ENCODE peak calls at places on chromosomes 5 and 9, in four cellular contexts. G is sigmoid colon, Q is mammary epithelial cell, K is tibial nerve. H is an unnamed sample.

GRCh38 chr5:175746851-175747250 is 89.0 kb downstream of the HRH2 start:
- DNase-seq in K (no peak), Q (peak; percentile 28), G (no peak), H (no peak)

GRCh38 chr9:124208571-124208970 is 49.2 kb upstream of the NEK6 start:
- DNase-seq in G (peak; percentile 39), Q (no peak), K (no peak), H (no peak)

GRCh38 chr5:133225671-133226152 is 173.9 kb downstream of the HSPA4 start:
- DNase-seq in Q (peak; percentile 48), K (no peak), G (peak; percentile 71), H (no peak)

GRCh38 chr5:136089804-136090203 is 42.8 kb upstream of the SMAD5 start:
- DNase-seq in Q (no peak), G (peak; percentile 68), K (no peak), H (no peak)

GRCh38 chr5:115170128-115170923 is 618 bp upstream of the TRIM36 start:
- DNase-seq in Q (no peak), K (no peak), G (no peak), H (no peak)

GRCh38 chr9:114504341-114505186 is 709 bp downstream of the WHRN start:
- DNase-seq in Q (peak; percentile 31), G (peak; percentile 80), K (peak; percentile 5), H (no peak)

GRCh38 chr9:137550958-137551655 is 572 bp upstream of the MRPL41 start:
- DNase-seq in Q (peak; percentile 52), G (no peak), K (no peak), H (no peak)

GRCh38 chr5:160230686-160231527 is 1.6 kb downstream of the FABP6 start:
- DNase-seq in K (no peak), G (no peak), Q (peak; percentile 74), H (peak; percentile 70)

GRCh38 chr5:55564716-55565115 is 30.0 kb upstream of the PLPP1 start:
- DNase-seq in G (no peak), K (no peak), Q (peak; percentile 71), H (peak; percentile 71)

GRCh38 chr9:75624984-75625383 is 265.5 kb upstream of the PCSK5 start:
- DNase-seq in K (no peak), G (no peak), Q (no peak), H (no peak)

GRCh38 chr9:75623462-75623861 is 267.0 kb upstream of the PCSK5 start:
- DNase-seq in K (no peak), Q (no peak), G (no peak), H (no peak)

GRCh38 chr9:75633658-75634057 is 256.8 kb upstream of the PCSK5 start:
- DNase-seq in Q (no peak), K (no peak), G (no peak), H (no peak)

GRCh38 chr9:75626860-75627259 is 263.6 kb upstream of the PCSK5 start:
- DNase-seq in Q (no peak), K (no peak), G (no peak), H (no peak)

GRCh38 chr9:75628952-75629351 is 261.5 kb upstream of the PCSK5 start:
- DNase-seq in K (no peak), G (no peak), Q (no peak), H (no peak)
- H3K27ac ChIP-seq in K (no peak overlapping the region), G (no peak overlapping the region), Q (no peak overlapping the region), H (no peak overlapping the region)

DNA sequence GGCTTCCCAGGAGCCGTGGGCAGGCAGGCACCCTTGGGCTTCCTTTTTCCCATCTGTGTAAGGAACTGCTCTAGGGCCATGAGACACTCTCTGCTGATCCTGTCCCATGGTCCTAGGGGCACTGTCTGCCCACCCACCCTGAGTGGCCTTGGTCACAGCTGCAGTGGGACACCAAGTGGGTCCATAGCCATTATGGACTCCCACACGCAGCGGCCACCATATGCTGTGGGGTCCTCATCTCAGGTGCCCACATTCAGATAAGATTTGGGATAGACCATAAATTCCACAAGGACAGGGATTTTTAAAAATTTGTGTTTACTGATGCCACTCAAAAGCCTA is 180.8 kb downstream of the AUH start:
- DNase-seq in G (no peak), Q (no peak), K (no peak), H (no peak)
- H3K27ac ChIP-seq in G (no peak overlapping the region), Q (no peak overlapping the region), K (no peak overlapping the region), H (no peak overlapping the region)

DNA sequence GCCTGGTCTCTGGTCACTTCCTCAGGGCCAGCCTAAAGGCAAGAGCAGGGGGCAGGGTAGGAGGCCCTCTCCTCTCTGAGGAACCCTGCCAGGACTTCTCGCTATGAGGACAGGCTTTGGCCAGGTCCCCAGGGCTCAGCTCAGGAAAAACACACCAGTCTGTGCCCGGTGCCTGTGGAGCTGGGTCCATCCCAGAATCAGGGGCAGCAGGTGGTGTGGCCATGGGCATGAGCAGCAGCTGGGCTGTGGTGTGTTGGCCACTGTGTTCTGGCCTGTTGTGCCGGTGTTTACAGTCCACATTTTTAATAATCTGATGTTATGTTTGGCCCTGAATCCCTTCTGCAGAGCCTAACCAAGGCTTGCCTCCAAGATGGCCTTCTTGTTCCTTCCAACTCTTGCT is 77.0 kb downstream of the FGF18 start:
- DNase-seq in K (no peak), G (no peak), Q (no peak), H (no peak)
- H3K27ac ChIP-seq in K (no peak overlapping the region), G (no peak overlapping the region), Q (no peak overlapping the region), H (no peak overlapping the region)

GRCh38 chr5:90654235-90654634 is 95.6 kb downstream of the ADGRV1 start:
- DNase-seq in G (no peak), K (no peak), Q (no peak), H (no peak)
- H3K27ac ChIP-seq in G (no peak overlapping the region), K (no peak overlapping the region), Q (no peak overlapping the region), H (no peak overlapping the region)

DNA sequence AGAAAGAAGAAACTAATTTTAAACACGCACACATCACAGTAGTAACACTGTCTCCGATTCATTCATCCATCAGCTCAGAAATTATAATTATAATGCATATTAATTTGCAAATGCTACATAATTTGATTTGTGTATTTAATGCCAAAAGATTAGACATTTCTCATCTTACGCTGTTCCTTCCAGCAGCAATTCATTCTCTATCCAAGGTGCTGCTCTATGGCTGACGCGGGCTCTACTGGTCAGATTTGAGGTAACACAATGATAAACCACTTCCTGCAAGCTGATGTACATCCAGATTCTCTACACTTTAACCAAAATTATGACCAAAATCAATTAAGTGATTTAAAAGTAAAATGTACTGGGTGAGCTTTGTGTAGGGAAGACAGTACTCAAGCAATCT is 77.9 kb upstream of the ICE1 start:
- DNase-seq in K (no peak), G (no peak), Q (no peak), H (no peak)
- H3K27ac ChIP-seq in K (no peak overlapping the region), G (no peak overlapping the region), Q (no peak overlapping the region), H (no peak overlapping the region)

GRCh38 chr5:173823274-173823644 is 64.9 kb upstream of the CPEB4 start:
- DNase-seq in Q (no peak), K (no peak), G (no peak), H (no peak)
- H3K27ac ChIP-seq in Q (no peak overlapping the region), K (no peak overlapping the region), G (no peak overlapping the region), H (peak overlapping the region; percentile 44)

DNA sequence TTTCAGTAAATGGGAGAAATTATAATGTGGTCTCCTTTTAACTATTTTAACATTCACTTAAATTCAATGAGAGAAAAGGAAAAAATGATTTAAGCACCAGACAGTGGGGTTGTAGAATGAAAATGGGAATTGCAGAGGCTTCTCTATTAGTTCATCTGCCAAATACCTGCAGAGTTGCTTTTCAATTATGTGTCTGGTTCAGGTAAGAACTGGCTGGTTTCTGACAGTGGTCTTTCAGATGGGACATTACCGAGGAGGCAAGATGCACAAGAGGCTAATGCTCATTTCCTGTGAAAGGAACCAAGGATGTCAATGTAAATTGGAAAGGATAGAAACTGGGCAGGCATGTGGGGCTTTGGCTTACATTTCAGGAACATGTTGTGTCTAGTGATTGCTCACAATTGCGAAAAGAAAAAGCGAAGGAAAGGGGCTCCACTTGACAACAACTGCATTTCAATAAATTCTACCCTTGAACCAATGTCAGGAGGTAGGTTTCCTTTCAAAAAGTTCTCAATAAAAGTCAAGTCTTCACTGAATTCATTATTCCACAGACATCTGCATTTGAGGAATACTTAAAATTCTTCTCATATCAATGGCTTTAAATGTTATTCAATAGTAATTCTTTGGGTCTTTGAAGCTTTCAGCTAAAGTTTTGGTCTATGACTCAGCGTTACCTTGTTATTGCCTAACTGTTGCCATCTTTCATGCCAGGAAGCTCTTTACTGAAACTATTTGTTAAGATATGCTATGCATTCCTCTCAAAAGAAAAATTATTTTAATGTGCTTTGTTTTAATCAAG is 170.3 kb downstream of the NNT start:
- DNase-seq in K (no peak), G (no peak), Q (peak; percentile 74), H (peak; percentile 26)
- H3K27ac ChIP-seq in K (no peak overlapping the region), G (no peak overlapping the region), Q (peak overlapping the region; percentile 85), H (peak overlapping the region; percentile 98)

H was measured in epithelial cell of prostate.